ENCODE peak calls at places on chromosomes 3 and 15, in ten cellular contexts. J, L, D, F, H, Z, W, T, N and R are unnamed samples.

GRCh38 chr3:126261037-126261436 is 80.7 kb upstream of the ALDH1L1 start:
- DNase-seq in W (no peak), T (peak; percentile 69), J (peak; percentile 84), Z (peak; percentile 73), N (no peak), L (peak; percentile 60), D (no peak), H (no peak), F (no peak), R (peak; percentile 60)

GRCh38 chr3:32313723-32314473 is 75.4 kb downstream of the CMTM8 start:
- DNase-seq in Z (no peak), T (no peak), F (peak; percentile 20), L (peak; percentile 38), W (peak; percentile 14), J (no peak), N (no peak), H (no peak), D (peak; percentile 66), R (no peak)

GRCh38 chr3:195859846-195860411 is 48.2 kb upstream of the MUC4 start:
- DNase-seq in N (no peak), Z (no peak), H (no peak), L (no peak), J (no peak), W (no peak), F (no peak), T (no peak), D (no peak), R (no peak)

GRCh38 chr3:186935133-186935532 is 4.8 kb downstream of the ST6GAL1 start:
- DNase-seq in D (no peak), F (no peak), J (no peak), H (no peak), L (no peak), W (no peak), T (no peak), Z (no peak), N (no peak), R (no peak)

GRCh38 chr15:74235962-74236361 is at the start of gene CCDC33:
- DNase-seq in T (no peak), H (no peak), D (no peak), W (no peak), Z (no peak), J (peak; percentile 86), L (no peak), N (no peak), F (no peak), R (no peak)

GRCh38 chr3:30141927-30142326 is 464.5 kb upstream of the TGFBR2 start:
- DNase-seq in H (no peak), D (no peak), J (no peak), T (no peak), L (no peak), Z (no peak), F (no peak), N (no peak), W (no peak), R (no peak)

GRCh38 chr3:16836505-16837237 is 48.1 kb upstream of the PLCL2 start:
- DNase-seq in F (no peak), J (no peak), T (no peak), L (peak; percentile 15), N (no peak), H (no peak), D (no peak), W (no peak), Z (no peak), R (no peak)

GRCh38 chr3:195106418-195106906 is 164.5 kb downstream of the XXYLT1 start:
- DNase-seq in Z (peak; percentile 74), W (peak; percentile 65), T (peak; percentile 74), J (no peak), L (peak; percentile 78), F (peak; percentile 66), D (no peak), N (peak; percentile 69), H (peak; percentile 88), R (no peak)

GRCh38 chr3:196431193-196432136 is 762 bp downstream of the UBXN7 start:
- DNase-seq in W (peak; percentile 19), N (no peak), J (no peak), T (peak; percentile 48), Z (no peak), H (peak; percentile 73), D (peak; percentile 58), F (no peak), L (peak; percentile 54), R (no peak)

GRCh38 chr3:45915518-45916231 is 27.6 kb upstream of the CXCR6 start:
- DNase-seq in L (peak; percentile 61), W (peak; percentile 77), N (no peak), J (no peak), F (peak; percentile 65), T (no peak), Z (no peak), H (no peak), D (peak; percentile 30), R (peak; percentile 52)

GRCh38 chr3:126752303-126753190 is 48.5 kb downstream of the CHCHD6 start:
- DNase-seq in N (peak; percentile 72), T (peak; percentile 79), Z (peak; percentile 76), D (peak; percentile 61), H (peak; percentile 42), W (peak; percentile 32), F (peak; percentile 38), L (peak; percentile 76), J (peak; percentile 83), R (peak; percentile 45)

GRCh38 chr3:36663666-36664291 is 100.6 kb downstream of the DCLK3 start:
- DNase-seq in N (no peak), L (no peak), F (no peak), J (no peak), D (peak; percentile 21), T (no peak), Z (no peak), W (no peak), H (no peak), R (no peak)

GRCh38 chr3:84128024-84128423 is 830.8 kb upstream of the CADM2 start:
- DNase-seq in T (no peak), N (no peak), L (no peak), H (no peak), J (no peak), W (no peak), F (no peak), D (no peak), Z (no peak), R (no peak)

GRCh38 chr3:144343777-144344176 is 372.2 kb downstream of the DIPK2A start:
- DNase-seq in W (no peak), Z (no peak), H (no peak), T (no peak), L (no peak), J (no peak), D (no peak), F (no peak), N (no peak), R (no peak)

GRCh38 chr3:81426826-81427565 is 334.4 kb downstream of the GBE1 start:
- DNase-seq in N (no peak), T (no peak), Z (no peak), D (no peak), J (no peak), F (no peak), W (no peak), L (no peak), H (no peak), R (no peak)

GRCh38 chr3:50587806-50588758 is 18.8 kb downstream of the HEMK1 start:
- DNase-seq in H (no peak), D (no peak), J (no peak), F (peak; percentile 76), L (no peak), W (peak; percentile 56), T (no peak), Z (no peak), N (no peak), R (no peak)

GRCh38 chr3:128301186-128302023 is 148.1 kb downstream of the EEFSEC start:
- DNase-seq in Z (no peak), J (peak; percentile 25), N (no peak), W (no peak), L (no peak), F (no peak), T (no peak), D (no peak), H (no peak), R (no peak)

GRCh38 chr3:99875925-99876781 is 58.5 kb downstream of the CMSS1 start:
- DNase-seq in D (no peak), F (peak; percentile 54), L (peak; percentile 65), Z (peak; percentile 85), T (peak; percentile 85), N (peak; percentile 48), H (peak; percentile 31), W (peak; percentile 67), J (peak; percentile 80), R (no peak)

GRCh38 chr3:196735751-196736150 is 3.9 kb upstream of the PAK2 start:
- DNase-seq in H (no peak), F (no peak), D (no peak), T (no peak), Z (no peak), L (no peak), N (no peak), J (no peak), W (no peak), R (no peak)

GRCh38 chr3:71210257-71211002 is 373.1 kb downstream of the FOXP1 start:
- DNase-seq in W (no peak), F (no peak), L (no peak), D (peak; percentile 28), H (no peak), T (peak; percentile 39), Z (no peak), N (no peak), J (no peak), R (no peak)

GRCh38 chr15:28891588-28891987 is 5.8 kb downstream of the APBA2 start:
- DNase-seq in H (no peak), N (no peak), L (no peak), F (no peak), T (no peak), D (no peak), Z (no peak), J (no peak), W (no peak), R (no peak)

GRCh38 chr15:91118796-91119590 is 18.9 kb downstream of the SV2B start:
- DNase-seq in D (no peak), W (no peak), H (no peak), L (no peak), J (no peak), N (no peak), F (no peak), Z (no peak), T (no peak), R (no peak)

GRCh38 chr3:187828571-187829452 is 83.5 kb upstream of the BCL6 start:
- DNase-seq in J (no peak), F (no peak), Z (no peak), W (no peak), D (no peak), L (no peak), H (no peak), N (no peak), T (no peak), R (no peak)

GRCh38 chr3:184540777-184541681 is 20.6 kb upstream of the EPHB3 start:
- DNase-seq in H (peak; percentile 96), F (peak; percentile 73), L (peak; percentile 44), W (peak; percentile 77), T (peak; percentile 43), D (peak; percentile 50), Z (peak; percentile 40), N (no peak), J (peak; percentile 83), R (no peak)

GRCh38 chr15:43538091-43538490 is 20.7 kb downstream of the MAP1A start:
- DNase-seq in D (no peak), N (no peak), Z (no peak), J (no peak), H (no peak), L (no peak), F (no peak), W (no peak), T (no peak), R (no peak)

GRCh38 chr3:142097099-142097843 is 52.1 kb downstream of the TFDP2 start:
- DNase-seq in J (no peak), D (no peak), T (no peak), N (no peak), W (no peak), L (no peak), Z (no peak), H (no peak), F (no peak), R (no peak)

GRCh38 chr3:119973276-119973675 is 121.0 kb downstream of the GSK3B start:
- DNase-seq in N (no peak), Z (no peak), J (no peak), F (no peak), D (peak; percentile 45), W (no peak), T (no peak), L (peak; percentile 62), H (no peak), R (no peak)

GRCh38 chr15:66707310-66708160 is 5.5 kb downstream of the SMAD6 start:
- DNase-seq in N (no peak), Z (peak; percentile 43), T (peak; percentile 53), W (no peak), L (peak; percentile 55), F (no peak), J (peak; percentile 52), H (peak; percentile 68), D (peak; percentile 58), R (no peak)